ENCODE peak calls at places on chromosomes 11 and 22, in nine cellular contexts. W is activated CD4-positive, alpha-beta T cell treated with anti-CD3 and anti-CD28 coated beads for 36 hours; X is effector memory CD8-positive, alpha-beta T cell; C is activated naive CD8-positive, alpha-beta T cell treated with anti-CD3 and anti-CD28 coated beads, Interleukin-2, amount 10 ng/mL, durations not matched to agents 7 days and 5 days; U is left lung; K is GM12878; Q is heart right ventricle; P is GM23338; M is HepG2. B is an unnamed sample.

GRCh38 chr11:69251639-69252493 is 42.1 kb upstream of the MYEOV start:
- ATAC-seq in W (no peak), X (no peak), C (no peak), U (no peak), K (no peak), Q (no peak), P (no peak), M (peak), B (no peak)

GRCh38 chr11:15936011-15936410 is 420.3 kb downstream of the SOX6 start:
- ATAC-seq in W (no peak), X (no peak), C (no peak), U (no peak), K (no peak), Q (no peak), P (no peak), M (no peak), B (no peak)

GRCh38 chr11:26227311-26227710 is 104.6 kb upstream of the ANO3 start:
- ATAC-seq in W (no peak), X (no peak), C (no peak), U (peak), K (peak), Q (peak), P (no peak), M (no peak), B (peak)

GRCh38 chr22:30413745-30414524 is 11.6 kb upstream of the MTFP1 start:
- ATAC-seq in W (peak), X (no peak), C (no peak), U (no peak), K (no peak), Q (no peak), P (no peak), M (no peak), B (no peak)

GRCh38 chr22:23786261-23786710 is 480 bp upstream of the SMARCB1 start:
- ATAC-seq in W (peak), X (no peak), C (peak), U (no peak), K (no peak), Q (peak), P (peak), M (peak), B (no peak)

GRCh38 chr22:41491379-41492100 is 22.6 kb downstream of the ACO2 start:
- ATAC-seq in W (no peak), X (no peak), C (no peak), U (no peak), K (no peak), Q (no peak), P (no peak), M (no peak), B (peak)

GRCh38 chr11:819129-819931 is 616 bp downstream of the PNPLA2 start:
- ATAC-seq in W (peak), X (peak), C (peak), U (peak), K (peak), Q (peak), P (peak), M (peak), B (peak)

GRCh38 chr22:17629167-17629489 is 579 bp upstream of the ATP6V1E1 start:
- ATAC-seq in W (peak), X (no peak), C (no peak), U (peak), K (peak), Q (no peak), P (peak), M (peak), B (no peak)

GRCh38 chr22:38313384-38313955 is 3.8 kb downstream of the CSNK1E start:
- ATAC-seq in W (no peak), X (no peak), C (no peak), U (peak), K (peak), Q (peak), P (no peak), M (no peak), B (peak)

GRCh38 chr11:77090373-77091111 is 12.1 kb upstream of the OMP start:
- ATAC-seq in W (no peak), X (no peak), C (no peak), U (no peak), K (peak), Q (no peak), P (peak), M (no peak), B (no peak)

GRCh38 chr11:35593143-35593542 is 25.1 kb upstream of the FJX1 start:
- ATAC-seq in W (no peak), X (no peak), C (no peak), U (peak), K (peak), Q (no peak), P (no peak), M (no peak), B (no peak)

GRCh38 chr11:2909145-2909914 is 19.9 kb downstream of the PHLDA2 start:
- ATAC-seq in W (no peak), X (no peak), C (no peak), U (no peak), K (no peak), Q (no peak), P (peak), M (no peak), B (peak)

GRCh38 chr11:14583252-14584105 is 60.1 kb upstream of the PDE3B start:
- ATAC-seq in W (no peak), X (no peak), C (no peak), U (no peak), K (no peak), Q (peak), P (peak), M (peak), B (peak)

GRCh38 chr11:93329936-93330445 is 551 bp upstream of the DEUP1 start:
- ATAC-seq in W (no peak), X (no peak), C (no peak), U (peak), K (no peak), Q (no peak), P (peak), M (no peak), B (peak)

GRCh38 chr11:59222464-59223065 is 9.8 kb upstream of the MPEG1 start:
- ATAC-seq in W (no peak), X (peak), C (no peak), U (peak), K (no peak), Q (no peak), P (no peak), M (no peak), B (no peak)

GRCh38 chr22:17727244-17727892 is 46.9 kb downstream of the BID start:
- ATAC-seq in W (no peak), X (no peak), C (no peak), U (no peak), K (no peak), Q (no peak), P (no peak), M (no peak), B (no peak)